ENCODE peak calls at places on chromosomes 1 and 21, in five cellular contexts. T is effector memory CD4-positive, alpha-beta T cell; H is naive thymus-derived CD8-positive, alpha-beta T cell; R is renal cortical epithelial cell; F is CD8-positive, alpha-beta memory T cell. A is an unnamed sample.

GRCh38 chr1:182181167-182181572 is 119.7 kb upstream of the ZNF648 start:
- DNase-seq in F (no peak), R (peak), T (no peak), H (no peak), A (no peak)

GRCh38 chr1:24827737-24828136 is 82.5 kb downstream of the CLIC4 start:
- DNase-seq in H (no peak), F (no peak), R (no peak), T (no peak), A (no peak)

GRCh38 chr1:2463396-2463795 is 12.7 kb upstream of the PLCH2 start:
- DNase-seq in T (no peak), H (no peak), R (no peak), F (no peak), A (no peak)

GRCh38 chr1:43531453-43531905 is 796 bp downstream of the PTPRF start:
- DNase-seq in F (no peak), H (peak), R (no peak), T (no peak), A (no peak)

GRCh38 chr1:114550336-114550735 is 31.1 kb downstream of the BCAS2 start:
- DNase-seq in R (no peak), F (no peak), T (no peak), H (no peak), A (no peak)

GRCh38 chr1:153985341-153985912 is 712 bp downstream of the RAB13 start:
- DNase-seq in F (no peak), R (peak), H (no peak), T (no peak), A (no peak)

GRCh38 chr1:37020653-37021277 is 13.6 kb downstream of the GRIK3 start:
- DNase-seq in H (no peak), T (no peak), F (no peak), R (no peak), A (no peak)

GRCh38 chr1:156445789-156446263 is 54.7 kb downstream of the MEF2D start:
- DNase-seq in T (peak), R (peak), F (peak), H (peak), A (peak)

GRCh38 chr1:8423134-8423701 is 105.3 kb downstream of the SLC45A1 start:
- DNase-seq in R (no peak), T (peak), H (peak), F (peak), A (peak)

GRCh38 chr1:21830792-21831453 is 18.9 kb downstream of the LDLRAD2 start:
- DNase-seq in T (no peak), H (no peak), R (no peak), F (no peak), A (no peak)

GRCh38 chr1:12594966-12595838 is 22.8 kb downstream of the DHRS3 start:
- DNase-seq in R (peak), T (no peak), H (peak), F (peak), A (no peak)

GRCh38 chr1:113391643-113392271 is 1.4 kb downstream of the MAGI3 start:
- DNase-seq in F (peak), H (peak), T (no peak), R (peak), A (no peak)

GRCh38 chr21:35204850-35205564 is 155.9 kb upstream of the RUNX1 start:
- DNase-seq in F (peak), T (no peak), R (no peak), H (peak), A (peak)

GRCh38 chr1:235336903-235337302 is 8.5 kb downstream of the GGPS1 start:
- DNase-seq in R (peak), F (peak), T (no peak), H (peak), A (no peak)

GRCh38 chr1:3564921-3565831 is 46.1 kb downstream of the MEGF6 start:
- DNase-seq in H (peak), T (peak), F (peak), R (no peak), A (no peak)

GRCh38 chr1:245933431-245934042 is 573.5 kb downstream of the SMYD3 start:
- DNase-seq in R (no peak), T (no peak), H (no peak), F (no peak), A (no peak)

GRCh38 chr1:19179597-19180271 is 30.3 kb downstream of the UBR4 start:
- DNase-seq in H (peak), F (peak), R (peak), T (peak), A (no peak)

GRCh38 chr1:31396633-31397351 is 16.2 kb upstream of the SERINC2 start:
- DNase-seq in R (peak), T (no peak), F (no peak), H (no peak), A (no peak)

GRCh38 chr1:5526385-5526750 is 465.9 kb downstream of the NPHP4 start:
- DNase-seq in T (no peak), H (no peak), R (no peak), F (no peak), A (peak)

GRCh38 chr21:38505654-38506523 is 7.6 kb upstream of the ERG start:
- DNase-seq in T (no peak), F (no peak), R (peak), H (peak), A (no peak)

GRCh38 chr1:24438423-24438901 is 22.9 kb downstream of the NIPAL3 start:
- DNase-seq in F (no peak), R (no peak), T (no peak), H (no peak), A (no peak)

A was measured in tibial nerve.